ENCODE peak calls at places on chromosomes 2 and 18, in ten cellular contexts. One of them, this sample, is unnamed.

GRCh38 chr2:4775668-4776067 is 916.5 kb upstream of the SOX11 start:
- DNase-seq in Panc1: no peak
- DNase-seq in hepatocyte: no peak
- DNase-seq in body of pancreas: no peak
- DNase-seq in left ventricle myocardium inferior: no peak
- DNase-seq in right lobe of liver: no peak
- DNase-seq in IMR-90: no peak
- DNase-seq in small intestine: no peak
- DNase-seq in thoracic aorta: no peak
- DNase-seq in CD8-positive, alpha-beta T cell: no peak
- DNase-seq in this sample: no peak

GRCh38 chr2:241546771-241547498 is 11.6 kb upstream of the BOK start:
- DNase-seq in body of pancreas: no peak
- DNase-seq in Panc1: no peak
- DNase-seq in thoracic aorta: no peak
- DNase-seq in hepatocyte: peak; percentile 47
- DNase-seq in small intestine: no peak
- DNase-seq in right lobe of liver: no peak
- DNase-seq in CD8-positive, alpha-beta T cell: no peak
- DNase-seq in IMR-90: peak; percentile 93
- DNase-seq in left ventricle myocardium inferior: no peak
- DNase-seq in this sample: no peak

GRCh38 chr2:130864830-130865229 is 28.1 kb downstream of the ARHGEF4 start:
- DNase-seq in thoracic aorta: no peak
- DNase-seq in hepatocyte: peak; percentile 62
- DNase-seq in small intestine: peak; percentile 50
- DNase-seq in IMR-90: peak; percentile 78
- DNase-seq in left ventricle myocardium inferior: peak; percentile 48
- DNase-seq in CD8-positive, alpha-beta T cell: peak; percentile 28
- DNase-seq in body of pancreas: peak; percentile 92
- DNase-seq in right lobe of liver: peak; percentile 47
- DNase-seq in Panc1: no peak
- DNase-seq in this sample: no peak

GRCh38 chr2:100641115-100641415 is 78.3 kb downstream of the PDCL3 start:
- DNase-seq in small intestine: no peak
- DNase-seq in body of pancreas: no peak
- DNase-seq in CD8-positive, alpha-beta T cell: no peak
- DNase-seq in hepatocyte: no peak
- DNase-seq in Panc1: no peak
- DNase-seq in IMR-90: no peak
- DNase-seq in right lobe of liver: no peak
- DNase-seq in left ventricle myocardium inferior: no peak
- DNase-seq in thoracic aorta: no peak
- DNase-seq in this sample: no peak

GRCh38 chr18:75455249-75456183 is 28.0 kb upstream of the SMIM21 start:
- DNase-seq in right lobe of liver: no peak
- DNase-seq in thoracic aorta: no peak
- DNase-seq in hepatocyte: peak; percentile 52
- DNase-seq in IMR-90: peak; percentile 18
- DNase-seq in left ventricle myocardium inferior: peak; percentile 23
- DNase-seq in small intestine: peak; percentile 3
- DNase-seq in body of pancreas: peak; percentile 21
- DNase-seq in Panc1: no peak
- DNase-seq in CD8-positive, alpha-beta T cell: no peak
- DNase-seq in this sample: no peak

GRCh38 chr18:73669299-73669698 is 478.3 kb downstream of the FBXO15 start:
- DNase-seq in left ventricle myocardium inferior: no peak
- DNase-seq in small intestine: no peak
- DNase-seq in Panc1: no peak
- DNase-seq in thoracic aorta: no peak
- DNase-seq in IMR-90: peak; percentile 86
- DNase-seq in body of pancreas: peak; percentile 8
- DNase-seq in CD8-positive, alpha-beta T cell: no peak
- DNase-seq in hepatocyte: no peak
- DNase-seq in right lobe of liver: no peak
- DNase-seq in this sample: no peak

GRCh38 chr18:50696436-50696835 is 123.4 kb downstream of the MRO start:
- DNase-seq in hepatocyte: no peak
- DNase-seq in left ventricle myocardium inferior: no peak
- DNase-seq in IMR-90: no peak
- DNase-seq in body of pancreas: no peak
- DNase-seq in CD8-positive, alpha-beta T cell: no peak
- DNase-seq in right lobe of liver: no peak
- DNase-seq in Panc1: no peak
- DNase-seq in thoracic aorta: no peak
- DNase-seq in small intestine: no peak
- DNase-seq in this sample: no peak

GRCh38 chr2:187873132-187873531 is 318.9 kb upstream of the TFPI start:
- DNase-seq in body of pancreas: no peak
- DNase-seq in thoracic aorta: no peak
- DNase-seq in CD8-positive, alpha-beta T cell: no peak
- DNase-seq in IMR-90: no peak
- DNase-seq in right lobe of liver: no peak
- DNase-seq in hepatocyte: peak; percentile 42
- DNase-seq in small intestine: peak; percentile 67
- DNase-seq in left ventricle myocardium inferior: no peak
- DNase-seq in Panc1: no peak
- DNase-seq in this sample: no peak

GRCh38 chr18:48228301-48228715 is 180.9 kb downstream of the ZBTB7C start:
- DNase-seq in body of pancreas: no peak
- DNase-seq in hepatocyte: no peak
- DNase-seq in left ventricle myocardium inferior: peak; percentile 72
- DNase-seq in CD8-positive, alpha-beta T cell: no peak
- DNase-seq in Panc1: no peak
- DNase-seq in small intestine: no peak
- DNase-seq in thoracic aorta: no peak
- DNase-seq in IMR-90: no peak
- DNase-seq in right lobe of liver: peak; percentile 76
- DNase-seq in this sample: peak; percentile 10

GRCh38 chr2:101734511-101735165 is 37.1 kb downstream of the MAP4K4 start:
- DNase-seq in body of pancreas: no peak
- DNase-seq in CD8-positive, alpha-beta T cell: no peak
- DNase-seq in Panc1: no peak
- DNase-seq in left ventricle myocardium inferior: no peak
- DNase-seq in small intestine: no peak
- DNase-seq in IMR-90: no peak
- DNase-seq in hepatocyte: no peak
- DNase-seq in right lobe of liver: no peak
- DNase-seq in thoracic aorta: no peak
- DNase-seq in this sample: no peak

GRCh38 chr2:159738509-159739390 is 26.4 kb downstream of the MARCHF7 start:
- DNase-seq in right lobe of liver: no peak
- DNase-seq in body of pancreas: no peak
- DNase-seq in Panc1: no peak
- DNase-seq in hepatocyte: no peak
- DNase-seq in thoracic aorta: no peak
- DNase-seq in left ventricle myocardium inferior: no peak
- DNase-seq in small intestine: no peak
- DNase-seq in IMR-90: no peak
- DNase-seq in CD8-positive, alpha-beta T cell: no peak
- DNase-seq in this sample: no peak

GRCh38 chr18:47323158-47323557 is 71.7 kb upstream of the SKOR2 start:
- DNase-seq in CD8-positive, alpha-beta T cell: no peak
- DNase-seq in left ventricle myocardium inferior: no peak
- DNase-seq in small intestine: no peak
- DNase-seq in Panc1: no peak
- DNase-seq in hepatocyte: no peak
- DNase-seq in IMR-90: no peak
- DNase-seq in body of pancreas: no peak
- DNase-seq in thoracic aorta: no peak
- DNase-seq in right lobe of liver: no peak
- DNase-seq in this sample: no peak

GRCh38 chr2:112048887-112049286 is 6.2 kb upstream of the TMEM87B start:
- DNase-seq in small intestine: peak; percentile 75
- DNase-seq in left ventricle myocardium inferior: no peak
- DNase-seq in CD8-positive, alpha-beta T cell: no peak
- DNase-seq in hepatocyte: peak; percentile 60
- DNase-seq in thoracic aorta: no peak
- DNase-seq in Panc1: peak; percentile 54
- DNase-seq in body of pancreas: peak; percentile 42
- DNase-seq in IMR-90: peak; percentile 74
- DNase-seq in right lobe of liver: no peak
- DNase-seq in this sample: peak; percentile 34

GRCh38 chr18:53534203-53534602 is 690.3 kb downstream of the MBD2 start:
- DNase-seq in small intestine: no peak
- DNase-seq in Panc1: no peak
- DNase-seq in hepatocyte: no peak
- DNase-seq in right lobe of liver: no peak
- DNase-seq in body of pancreas: no peak
- DNase-seq in left ventricle myocardium inferior: no peak
- DNase-seq in CD8-positive, alpha-beta T cell: no peak
- DNase-seq in IMR-90: no peak
- DNase-seq in thoracic aorta: no peak
- DNase-seq in this sample: no peak

GRCh38 chr2:219245148-219245898 is at the start of the genes GLB1L and STK16:
- DNase-seq in IMR-90: peak; percentile 92
- DNase-seq in right lobe of liver: peak; percentile 95
- DNase-seq in left ventricle myocardium inferior: peak; percentile 96
- DNase-seq in CD8-positive, alpha-beta T cell: peak; percentile 82
- DNase-seq in Panc1: peak; percentile 62
- DNase-seq in thoracic aorta: no peak
- DNase-seq in small intestine: peak; percentile 87
- DNase-seq in hepatocyte: peak; percentile 95
- DNase-seq in body of pancreas: peak; percentile 95
- DNase-seq in this sample: peak; percentile 87

GRCh38 chr2:9112079-9112721 is 94.4 kb upstream of the ASAP2 start:
- DNase-seq in right lobe of liver: no peak
- DNase-seq in left ventricle myocardium inferior: no peak
- DNase-seq in CD8-positive, alpha-beta T cell: no peak
- DNase-seq in IMR-90: peak; percentile 96
- DNase-seq in Panc1: no peak
- DNase-seq in hepatocyte: peak; percentile 85
- DNase-seq in thoracic aorta: peak; percentile 62
- DNase-seq in small intestine: no peak
- DNase-seq in body of pancreas: no peak
- DNase-seq in this sample: no peak

DNA sequence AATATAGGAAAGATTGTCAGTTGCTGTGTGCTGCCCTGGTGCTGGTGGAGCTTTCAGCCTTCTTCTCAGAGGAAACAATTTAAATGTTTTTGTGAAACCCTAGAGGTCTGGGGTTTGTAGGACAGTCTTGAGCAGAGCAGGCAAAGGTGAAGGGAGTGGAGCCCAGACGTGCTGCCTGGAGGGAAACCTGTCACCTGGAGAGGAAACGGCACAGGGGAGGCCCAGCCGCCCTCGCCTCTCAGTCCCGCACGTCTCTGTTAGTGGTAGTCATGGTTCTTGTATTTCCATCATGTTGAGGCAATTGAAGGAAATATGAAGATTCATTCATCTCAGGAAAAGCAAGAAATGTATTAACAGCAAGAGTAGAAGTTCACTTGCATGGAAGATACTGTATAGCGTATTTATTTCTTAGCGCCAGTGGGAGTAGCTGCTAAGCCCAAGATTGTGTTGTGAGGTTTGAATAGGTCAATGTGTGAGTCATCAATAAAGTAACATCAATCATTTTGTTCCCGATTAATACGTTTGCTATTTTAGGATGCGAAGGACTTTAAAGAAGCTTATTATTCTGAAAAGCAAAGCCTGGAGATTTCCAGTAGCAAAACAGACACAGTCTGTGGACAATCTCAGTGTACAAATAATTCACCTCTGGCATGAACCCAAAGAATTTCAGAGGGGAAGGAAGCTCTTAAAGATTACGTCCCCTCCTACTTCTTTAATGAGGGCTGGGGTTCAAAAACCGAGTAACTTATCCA is 70.4 kb downstream of the LRRFIP1 start:
- DNase-seq in body of pancreas: no peak
- DNase-seq in thoracic aorta: no peak
- DNase-seq in CD8-positive, alpha-beta T cell: peak; percentile 34
- DNase-seq in Panc1: no peak
- DNase-seq in left ventricle myocardium inferior: no peak
- DNase-seq in hepatocyte: no peak
- DNase-seq in small intestine: peak; percentile 34
- DNase-seq in IMR-90: no peak
- DNase-seq in right lobe of liver: no peak
- DNase-seq in this sample: no peak
- H3K36me3 ChIP-seq in body of pancreas: no peaks in the 10 kb centered on the region
- H3K36me3 ChIP-seq in thoracic aorta: no peaks in the 10 kb centered on the region
- H3K36me3 ChIP-seq in CD8-positive, alpha-beta T cell: no peaks in the 10 kb centered on the region
- H3K36me3 ChIP-seq in Panc1: no peaks in the 10 kb centered on the region
- H3K36me3 ChIP-seq in left ventricle myocardium inferior: no peaks in the 10 kb centered on the region
- H3K36me3 ChIP-seq in hepatocyte: no peaks in the 10 kb centered on the region
- H3K36me3 ChIP-seq in small intestine: no peaks in the 10 kb centered on the region
- H3K36me3 ChIP-seq in IMR-90: no peaks in the 10 kb centered on the region
- H3K36me3 ChIP-seq in right lobe of liver: no peaks in the 10 kb centered on the region
- H3K36me3 ChIP-seq in this sample: no peaks in the 10 kb centered on the region

GRCh38 chr2:71347517-71347916 is 15.9 kb downstream of the ZNF638 start:
- DNase-seq in right lobe of liver: no peak
- DNase-seq in Panc1: no peak
- DNase-seq in IMR-90: peak; percentile 23
- DNase-seq in left ventricle myocardium inferior: no peak
- DNase-seq in thoracic aorta: no peak
- DNase-seq in hepatocyte: peak; percentile 27
- DNase-seq in CD8-positive, alpha-beta T cell: no peak
- DNase-seq in small intestine: no peak
- DNase-seq in body of pancreas: no peak
- DNase-seq in this sample: peak; percentile 16
- H3K36me3 ChIP-seq in right lobe of liver: peaks cover 20% of the 10 kb centered on the region
- H3K36me3 ChIP-seq in Panc1: peaks cover 24% of the 10 kb centered on the region
- H3K36me3 ChIP-seq in IMR-90: peaks cover 13% of the 10 kb centered on the region
- H3K36me3 ChIP-seq in left ventricle myocardium inferior: peaks cover 19% of the 10 kb centered on the region
- H3K36me3 ChIP-seq in thoracic aorta: peaks cover 17% of the 10 kb centered on the region
- H3K36me3 ChIP-seq in hepatocyte: no peaks in the 10 kb centered on the region
- H3K36me3 ChIP-seq in CD8-positive, alpha-beta T cell: no peaks in the 10 kb centered on the region
- H3K36me3 ChIP-seq in small intestine: peaks cover 2% of the 10 kb centered on the region
- H3K36me3 ChIP-seq in body of pancreas: no peaks in the 10 kb centered on the region
- H3K36me3 ChIP-seq in this sample: peaks cover 50% of the 10 kb centered on the region

DNA sequence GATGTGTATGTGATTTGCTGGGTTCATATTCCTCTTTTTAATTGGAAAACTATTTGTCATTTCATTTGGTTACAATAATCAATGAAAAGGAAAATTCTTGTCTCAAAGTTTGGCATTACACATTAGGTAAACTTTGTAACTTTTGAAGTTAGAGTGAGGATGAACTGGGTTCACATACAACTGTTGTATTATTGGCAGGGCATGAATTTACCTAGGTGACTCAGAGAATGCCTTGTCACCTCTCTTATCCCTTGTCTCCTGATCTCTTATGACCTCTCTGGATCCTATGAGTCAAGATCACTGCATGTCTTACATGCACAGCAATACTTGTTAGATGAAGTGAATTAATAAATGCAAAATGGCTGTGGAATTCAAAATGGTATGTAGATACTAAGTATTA is 563.4 kb upstream of the GCFC2 start:
- DNase-seq in Panc1: no peak
- DNase-seq in thoracic aorta: no peak
- DNase-seq in left ventricle myocardium inferior: no peak
- DNase-seq in small intestine: no peak
- DNase-seq in right lobe of liver: no peak
- DNase-seq in hepatocyte: no peak
- DNase-seq in CD8-positive, alpha-beta T cell: no peak
- DNase-seq in IMR-90: no peak
- DNase-seq in body of pancreas: no peak
- DNase-seq in this sample: no peak
- H3K36me3 ChIP-seq in Panc1: no peaks in the 10 kb centered on the region
- H3K36me3 ChIP-seq in thoracic aorta: no peaks in the 10 kb centered on the region
- H3K36me3 ChIP-seq in left ventricle myocardium inferior: no peaks in the 10 kb centered on the region
- H3K36me3 ChIP-seq in small intestine: no peaks in the 10 kb centered on the region
- H3K36me3 ChIP-seq in right lobe of liver: no peaks in the 10 kb centered on the region
- H3K36me3 ChIP-seq in hepatocyte: no peaks in the 10 kb centered on the region
- H3K36me3 ChIP-seq in CD8-positive, alpha-beta T cell: no peaks in the 10 kb centered on the region
- H3K36me3 ChIP-seq in IMR-90: no peaks in the 10 kb centered on the region
- H3K36me3 ChIP-seq in body of pancreas: no peaks in the 10 kb centered on the region
- H3K36me3 ChIP-seq in this sample: no peaks in the 10 kb centered on the region

GRCh38 chr2:117957616-117958015 is 56.3 kb downstream of the CCDC93 start:
- DNase-seq in IMR-90: no peak
- DNase-seq in thoracic aorta: no peak
- DNase-seq in right lobe of liver: no peak
- DNase-seq in Panc1: no peak
- DNase-seq in left ventricle myocardium inferior: no peak
- DNase-seq in CD8-positive, alpha-beta T cell: no peak
- DNase-seq in small intestine: no peak
- DNase-seq in body of pancreas: no peak
- DNase-seq in hepatocyte: no peak
- DNase-seq in this sample: no peak
- H3K36me3 ChIP-seq in IMR-90: peaks cover 7% of the 10 kb centered on the region
- H3K36me3 ChIP-seq in thoracic aorta: peaks cover 38% of the 10 kb centered on the region
- H3K36me3 ChIP-seq in right lobe of liver: peaks cover 69% of the 10 kb centered on the region
- H3K36me3 ChIP-seq in Panc1: peaks cover 4% of the 10 kb centered on the region
- H3K36me3 ChIP-seq in left ventricle myocardium inferior: peaks cover 87% of the 10 kb centered on the region
- H3K36me3 ChIP-seq in CD8-positive, alpha-beta T cell: peaks cover 51% of the 10 kb centered on the region
- H3K36me3 ChIP-seq in small intestine: peaks cover 20% of the 10 kb centered on the region
- H3K36me3 ChIP-seq in body of pancreas: no peaks in the 10 kb centered on the region
- H3K36me3 ChIP-seq in hepatocyte: no peaks in the 10 kb centered on the region
- H3K36me3 ChIP-seq in this sample: peaks cover 83% of the 10 kb centered on the region

This sample was measured in DND-41.